ENCODE peak calls at places on chromosomes 12 and 14, in seven cellular contexts. A is esophagus squamous epithelium, G is foreskin fibroblast, U is PC-3, O is AG04450, M is T-helper 2 cell, W is trophoblast cell. R is an unnamed sample.

GRCh38 chr12:79826267-79827128 is 108.4 kb downstream of the PPP1R12A start:
- DNase-seq in A (no peak), G (no peak), U (peak; percentile 12), O (no peak), M (no peak), W (peak; percentile 8), R (peak; percentile 35)

GRCh38 chr14:81561084-81561775 is 27.6 kb upstream of the SEL1L start:
- DNase-seq in A (no peak), G (no peak), U (no peak), O (no peak), M (no peak), W (no peak), R (no peak)

GRCh38 chr14:94867931-94868597 is 98.2 kb upstream of the GSC start:
- DNase-seq in A (no peak), G (peak; percentile 1), U (peak; percentile 1), O (no peak), M (no peak), W (no peak), R (no peak)

GRCh38 chr12:47715393-47715876 is 9.6 kb upstream of the RPAP3 start:
- DNase-seq in A (no peak), G (peak; percentile 80), U (peak; percentile 91), O (no peak), M (peak; percentile 72), W (peak; percentile 70), R (peak; percentile 78)

GRCh38 chr12:131511803-131512564 is 198.9 kb upstream of the SFSWAP start:
- DNase-seq in A (no peak), G (no peak), U (no peak), O (no peak), M (no peak), W (no peak), R (peak; percentile 58)

GRCh38 chr12:46209165-46209564 is 59.7 kb downstream of the SLC38A1 start:
- DNase-seq in A (no peak), G (peak; percentile 54), U (peak; percentile 80), O (no peak), M (no peak), W (no peak), R (no peak)

GRCh38 chr14:99604766-99605298 is 825 bp upstream of the CCDC85C start:
- DNase-seq in A (no peak), G (peak; percentile 58), U (peak; percentile 36), O (no peak), M (peak; percentile 35), W (peak; percentile 36), R (no peak)

GRCh38 chr12:34292736-34293625 is 270.7 kb downstream of the ALG10 start:
- DNase-seq in A (no peak), G (no peak), U (peak; percentile 32), O (no peak), M (no peak), W (no peak), R (no peak)

GRCh38 chr14:99229654-99230215 is 42.3 kb downstream of the BCL11B start:
- DNase-seq in A (no peak), G (no peak), U (no peak), O (no peak), M (no peak), W (no peak), R (no peak)

GRCh38 chr12:120689397-120690082 is 2.6 kb downstream of the MLEC start:
- DNase-seq in A (no peak), G (no peak), U (no peak), O (no peak), M (no peak), W (no peak), R (no peak)

GRCh38 chr12:57049047-57049446 is 882 bp downstream of the MYO1A start:
- DNase-seq in A (no peak), G (no peak), U (no peak), O (no peak), M (no peak), W (no peak), R (no peak)

GRCh38 chr14:80850197-80850814 is 91.2 kb downstream of the CEP128 start:
- DNase-seq in A (no peak), G (peak; percentile 73), U (peak; percentile 71), O (peak; percentile 20), M (no peak), W (no peak), R (peak; percentile 54)

GRCh38 chr12:127943481-127944210 is 323.3 kb upstream of the TMEM132C start:
- DNase-seq in A (no peak), G (no peak), U (peak; percentile 93), O (no peak), M (no peak), W (no peak), R (no peak)

GRCh38 chr14:58963873-58964597 is 224.4 kb upstream of the DAAM1 start:
- DNase-seq in A (no peak), G (no peak), U (no peak), O (no peak), M (no peak), W (no peak), R (no peak)

GRCh38 chr12:75704664-75705063 is 193.3 kb upstream of the KRR1 start:
- DNase-seq in A (no peak), G (no peak), U (no peak), O (no peak), M (no peak), W (no peak), R (peak; percentile 67)

GRCh38 chr14:58941666-58942065 is 246.8 kb upstream of the DAAM1 start:
- DNase-seq in A (no peak), G (no peak), U (no peak), O (no peak), M (no peak), W (no peak), R (no peak)

GRCh38 chr14:101103321-101103901 is 199.9 kb upstream of the RTL1 start:
- DNase-seq in A (no peak), G (no peak), U (no peak), O (no peak), M (no peak), W (no peak), R (no peak)

GRCh38 chr12:45918818-45919217 is 71.6 kb downstream of the SCAF11 start:
- DNase-seq in A (no peak), G (peak; percentile 43), U (no peak), O (no peak), M (no peak), W (no peak), R (no peak)

GRCh38 chr12:26845057-26845666 is 12.2 kb upstream of the ITPR2 start:
- DNase-seq in A (no peak), G (peak; percentile 72), U (peak; percentile 78), O (no peak), M (no peak), W (peak; percentile 61), R (no peak)

GRCh38 chr12:58420496-58420895 is 479.1 kb downstream of the ATP23 start:
- DNase-seq in A (no peak), G (peak; percentile 82), U (peak; percentile 88), O (no peak), M (no peak), W (no peak), R (no peak)

GRCh38 chr12:89189448-89189847 is 162.9 kb downstream of the DUSP6 start:
- DNase-seq in A (no peak), G (no peak), U (no peak), O (no peak), M (no peak), W (no peak), R (no peak)

GRCh38 chr12:122137229-122137628 is 36.8 kb downstream of the IL31 start:
- DNase-seq in A (no peak), G (no peak), U (no peak), O (no peak), M (no peak), W (no peak), R (peak; percentile 75)